ENCODE peak calls at places on chromosome 14, in four cellular contexts. B is globus pallidus, O is fibroblast of the aortic adventitia, V is left ventricle myocardium inferior. Z is an unnamed sample.

GRCh38 chr14:52263190-52263589 is 4.3 kb upstream of the PTGDR start:
- DNase-seq in B (no peak), V (no peak), O (no peak), Z (no peak)

GRCh38 chr14:76937181-76938091 is 91.1 kb downstream of the IRF2BPL start:
- DNase-seq in B (no peak), O (peak), V (peak), Z (peak)

GRCh38 chr14:28630100-28630499 is 136.5 kb upstream of the FOXG1 start:
- DNase-seq in O (no peak), B (peak), V (no peak), Z (no peak)

GRCh38 chr14:26598081-26598671 is 343 bp upstream of the NOVA1 start:
- DNase-seq in O (peak), B (peak), V (peak), Z (peak)

GRCh38 chr14:104318558-104319488 is 180.4 kb downstream of the KIF26A start:
- DNase-seq in B (no peak), O (no peak), V (peak), Z (no peak)

GRCh38 chr14:96583605-96584041 is 81.4 kb downstream of the PAPOLA start:
- DNase-seq in B (no peak), V (no peak), O (no peak), Z (no peak)

GRCh38 chr14:20934148-20934762 is 21.0 kb upstream of the RNASE2 start:
- DNase-seq in V (peak), O (peak), B (peak), Z (peak)

GRCh38 chr14:36028218-36028617 is 148.3 kb downstream of the PTCSC3 start:
- DNase-seq in O (no peak), B (no peak), V (no peak), Z (no peak)

GRCh38 chr14:93538411-93538810 is 107.7 kb downstream of the UNC79 start:
- DNase-seq in V (no peak), O (peak), B (no peak), Z (peak)

GRCh38 chr14:31263485-31264133 is 56.0 kb upstream of the HECTD1 start:
- DNase-seq in V (no peak), B (peak), O (peak), Z (no peak)

GRCh38 chr14:70619708-70620107 is 19.3 kb upstream of the MED6 start:
- DNase-seq in B (no peak), V (no peak), O (no peak), Z (no peak)

GRCh38 chr14:54722791-54723432 is 156.0 kb downstream of the SAMD4A start:
- DNase-seq in B (no peak), O (peak), V (no peak), Z (no peak)

GRCh38 chr14:53515264-53515663 is 362.1 kb upstream of the DDHD1 start:
- DNase-seq in O (peak), B (no peak), V (no peak), Z (no peak)

GRCh38 chr14:31911160-31911559 is 165.9 kb upstream of the ARHGAP5 start:
- DNase-seq in O (no peak), V (no peak), B (no peak), Z (no peak)

GRCh38 chr14:32004300-32004699 is 72.8 kb upstream of the ARHGAP5 start:
- DNase-seq in O (no peak), B (no peak), V (no peak), Z (no peak)

GRCh38 chr14:87877877-87878276 is 115.1 kb downstream of the GALC start:
- DNase-seq in V (no peak), O (no peak), B (no peak), Z (no peak)

GRCh38 chr14:79376557-79376956 is 834.7 kb downstream of the DIO2 start:
- DNase-seq in V (no peak), O (no peak), B (no peak), Z (no peak)

GRCh38 chr14:103259184-103259583 is 74.9 kb upstream of the EIF5 start:
- DNase-seq in O (no peak), V (no peak), B (no peak), Z (no peak)

GRCh38 chr14:27528328-27528727 is 930.5 kb upstream of the NOVA1 start:
- DNase-seq in B (no peak), O (peak), V (no peak), Z (peak)

GRCh38 chr14:44701563-44702263 is 194.6 kb upstream of the FSCB start:
- DNase-seq in V (no peak), O (peak), B (no peak), Z (no peak)

GRCh38 chr14:59004012-59004411 is 184.5 kb upstream of the DAAM1 start:
- DNase-seq in V (no peak), B (no peak), O (peak), Z (no peak)

GRCh38 chr14:75880512-75880911 is 101.3 kb downstream of the TGFB3 start:
- DNase-seq in V (no peak), B (no peak), O (no peak), Z (no peak)

GRCh38 chr14:104819361-104819771 is 18.5 kb downstream of the ZBTB42 start:
- DNase-seq in V (no peak), O (no peak), B (no peak), Z (no peak)

GRCh38 chr14:61749867-61750266 is 12.4 kb upstream of the SNAPC1 start:
- DNase-seq in V (no peak), O (no peak), B (no peak), Z (no peak)

GRCh38 chr14:50831704-50832130 is 755 bp upstream of the NIN start:
- DNase-seq in B (peak), O (no peak), V (no peak), Z (no peak)

GRCh38 chr14:95389471-95390011 is 69.8 kb upstream of the CLMN start:
- DNase-seq in V (peak), O (no peak), B (no peak), Z (no peak)

GRCh38 chr14:99459491-99460100 is 21.1 kb downstream of the SETD3 start:
- DNase-seq in V (no peak), B (no peak), O (peak), Z (no peak)

GRCh38 chr14:99270491-99271287 is 1.3 kb downstream of the BCL11B start:
- DNase-seq in V (no peak), B (no peak), O (no peak), Z (peak)

GRCh38 chr14:87113286-87113685 is 879.7 kb downstream of the GALC start:
- DNase-seq in V (no peak), O (no peak), B (no peak), Z (no peak)

GRCh38 chr14:91063119-91063518 is 2.7 kb upstream of the RPS6KA5 start:
- DNase-seq in B (no peak), V (no peak), O (no peak), Z (no peak)

GRCh38 chr14:23094666-23095195 is at the start of gene ACIN1:
- DNase-seq in B (peak), V (no peak), O (peak), Z (peak)

GRCh38 chr14:101965145-101965531 is 765 bp downstream of the DYNC1H1 start:
- DNase-seq in O (peak), V (peak), B (peak), Z (peak)